ENCODE peak calls at places on chromosomes 16 and 17, in nine cellular contexts. P, H, B, S, O, J, Q, G and Z are unnamed samples.

GRCh38 chr16:89700649-89701424 is 668 bp downstream of the SPATA2L start:
- DNase-seq in P (no peak), S (no peak), O (peak), Q (peak), J (no peak), B (no peak), G (no peak), H (peak), Z (no peak)

GRCh38 chr17:10754861-10755591 is 25.2 kb upstream of the TMEM220 start:
- DNase-seq in G (no peak), O (no peak), J (no peak), P (no peak), Q (peak), H (no peak), B (no peak), S (no peak), Z (no peak)

GRCh38 chr17:76734080-76734840 is 2.9 kb downstream of the SRSF2 start:
- DNase-seq in J (no peak), O (no peak), Q (peak), B (no peak), S (no peak), G (no peak), H (no peak), P (no peak), Z (no peak)

GRCh38 chr17:19796457-19796856 is 48.4 kb upstream of the ALDH3A1 start:
- DNase-seq in H (no peak), J (no peak), B (no peak), O (no peak), S (no peak), G (no peak), P (no peak), Q (no peak), Z (no peak)

GRCh38 chr17:44878627-44879221 is 20.5 kb downstream of the EFTUD2 start:
- DNase-seq in H (no peak), B (peak), G (no peak), P (no peak), J (no peak), Q (peak), S (peak), O (no peak), Z (no peak)

GRCh38 chr17:81651692-81652091 is 4.7 kb downstream of the PDE6G start:
- DNase-seq in Q (peak), G (no peak), B (peak), J (peak), S (peak), P (peak), H (no peak), O (no peak), Z (peak)

GRCh38 chr17:19260958-19261357 is 23.8 kb downstream of the EPN2 start:
- DNase-seq in B (no peak), G (no peak), P (no peak), S (no peak), O (no peak), H (no peak), J (no peak), Q (peak), Z (no peak)

GRCh38 chr16:87931504-87931903 is 4.8 kb downstream of the CA5A start:
- DNase-seq in Q (no peak), P (no peak), B (no peak), H (no peak), S (no peak), J (no peak), O (no peak), G (no peak), Z (no peak)

GRCh38 chr17:30956764-30957374 is 14.0 kb upstream of the RNF135 start:
- DNase-seq in B (no peak), Q (no peak), J (no peak), P (no peak), G (no peak), H (no peak), O (peak), S (no peak), Z (no peak)

GRCh38 chr16:86768999-86769398 is 190.7 kb downstream of the FOXL1 start:
- DNase-seq in Q (peak), J (no peak), G (no peak), H (no peak), O (no peak), B (peak), P (no peak), S (peak), Z (peak)

GRCh38 chr17:70190959-70191805 is 21.9 kb downstream of the KCNJ2 start:
- DNase-seq in J (no peak), P (no peak), H (no peak), B (no peak), G (no peak), O (no peak), S (no peak), Q (peak), Z (no peak)

GRCh38 chr16:85149776-85150175 is 37.5 kb upstream of the CIBAR2 start:
- DNase-seq in O (peak), G (peak), H (no peak), B (no peak), J (no peak), S (no peak), P (no peak), Q (no peak), Z (no peak)

GRCh38 chr16:24834459-24835335 is 11.1 kb upstream of the SLC5A11 start:
- DNase-seq in Q (peak), J (no peak), S (peak), O (no peak), B (peak), H (peak), G (no peak), P (no peak), Z (peak)

GRCh38 chr17:45227101-45227591 is 5.5 kb downstream of the FMNL1 start:
- DNase-seq in G (no peak), Q (no peak), P (no peak), S (peak), H (peak), O (peak), J (no peak), B (no peak), Z (no peak)

GRCh38 chr17:48228720-48229119 is 121.2 kb downstream of the SNX11 start:
- DNase-seq in J (no peak), Q (no peak), G (no peak), P (no peak), H (no peak), B (no peak), O (no peak), S (no peak), Z (no peak)

GRCh38 chr16:67428146-67428731 is 2.7 kb upstream of the HSD11B2 start:
- DNase-seq in B (no peak), Q (peak), P (no peak), O (peak), H (peak), S (peak), G (peak), J (no peak), Z (peak)

GRCh38 chr17:19379306-19380075 is 1.2 kb downstream of the MAPK7 start:
- DNase-seq in S (no peak), B (no peak), Q (no peak), O (peak), J (no peak), G (no peak), H (no peak), P (no peak), Z (no peak)

GRCh38 chr16:31202402-31203385 is at the start of gene PYCARD:
- DNase-seq in O (peak), H (peak), B (peak), S (peak), J (no peak), P (no peak), G (peak), Q (peak), Z (no peak)

GRCh38 chr16:31201511-31202401 is 804 bp downstream of the PYCARD start:
- DNase-seq in G (peak), S (no peak), O (peak), P (no peak), Q (peak), H (peak), J (no peak), B (no peak), Z (no peak)

GRCh38 chr16:31198207-31198882 is 4.2 kb downstream of the PYCARD start:
- DNase-seq in Q (no peak), G (no peak), O (no peak), P (no peak), J (no peak), B (no peak), H (no peak), S (no peak), Z (no peak)

GRCh38 chr16:31199430-31200041 is 3.0 kb downstream of the PYCARD start:
- DNase-seq in P (no peak), O (no peak), B (no peak), Q (no peak), H (no peak), G (no peak), J (no peak), S (no peak), Z (no peak)

GRCh38 chr16:31200821-31201510 is 1.6 kb downstream of the PYCARD start:
- DNase-seq in S (no peak), P (no peak), J (no peak), B (peak), H (no peak), Q (no peak), G (no peak), O (no peak), Z (no peak)
- TF ChIP-seq CTCF in S (peak), P (peak), J (no peak), B (no peak), H (no peak), Q (no peak), G (no peak), O (no peak), Z (no peak)

GRCh38 chr16:73002836-73003235 is 45.1 kb downstream of the ZFHX3 start:
- DNase-seq in S (peak), H (no peak), P (no peak), J (peak), G (no peak), B (no peak), O (no peak), Q (no peak), Z (no peak)

GRCh38 chr16:73000907-73001521 is 46.9 kb downstream of the ZFHX3 start:
- DNase-seq in J (no peak), O (no peak), G (no peak), P (no peak), H (no peak), B (no peak), Q (no peak), S (no peak), Z (no peak)

GRCh38 chr16:72999541-73000019 is 48.3 kb downstream of the ZFHX3 start:
- DNase-seq in Q (no peak), J (no peak), B (no peak), P (no peak), H (no peak), O (no peak), G (no peak), S (no peak), Z (no peak)

GRCh38 chr16:72997141-72997542 is 50.8 kb downstream of the ZFHX3 start:
- DNase-seq in B (peak), S (peak), H (no peak), P (no peak), G (no peak), O (peak), Q (peak), J (no peak), Z (no peak)

GRCh38 chr16:73000020-73000906 is 47.7 kb downstream of the ZFHX3 start:
- DNase-seq in S (peak), H (no peak), B (no peak), O (peak), P (no peak), J (no peak), G (peak), Q (peak), Z (no peak)
- H3K4me3 ChIP-seq in S (no peak), H (no peak), B (peak), O (no peak), P (no peak), J (no peak), G (no peak), Q (no peak), Z (no peak)

GRCh38 chr16:2224183-2224486 is 744 bp downstream of the E4F1 start:
- DNase-seq in H (no peak), P (peak), O (no peak), J (no peak), Q (peak), B (peak), G (no peak), S (peak), Z (no peak)
- TF ChIP-seq CTCF in H (no peak), P (peak), O (no peak), J (peak), Q (peak), B (peak), G (no peak), S (peak), Z (peak)

GRCh38 chr16:80123189-80123588 is 417.6 kb upstream of the DYNLRB2 start:
- DNase-seq in J (no peak), G (no peak), P (no peak), O (no peak), S (peak), Q (no peak), H (no peak), B (peak), Z (no peak)

GRCh38 chr16:80117731-80118130 is 423.1 kb upstream of the DYNLRB2 start:
- DNase-seq in S (peak), B (no peak), Q (peak), H (no peak), O (no peak), J (no peak), P (no peak), G (no peak), Z (no peak)

GRCh38 chr16:80120899-80121521 is 419.8 kb upstream of the DYNLRB2 start:
- DNase-seq in G (no peak), J (no peak), O (no peak), S (no peak), B (no peak), H (no peak), P (no peak), Q (peak), Z (no peak)

GRCh38 chr16:80122155-80122554 is 418.6 kb upstream of the DYNLRB2 start:
- DNase-seq in H (peak), B (no peak), G (peak), P (peak), S (peak), J (no peak), O (peak), Q (no peak), Z (peak)

GRCh38 chr16:80121522-80121909 is 419.3 kb upstream of the DYNLRB2 start:
- DNase-seq in O (no peak), S (no peak), P (no peak), H (no peak), J (no peak), G (no peak), B (no peak), Q (no peak), Z (no peak)
- H3K4me3 ChIP-seq in O (no peak), S (no peak), P (no peak), H (no peak), J (no peak), G (no peak), B (no peak), Q (no peak), Z (no peak)

GRCh38 chr16:56793504-56793903 is 63.6 kb downstream of the NUP93 start:
- DNase-seq in H (no peak), O (no peak), S (peak), G (no peak), Q (peak), P (no peak), J (no peak), B (peak), Z (no peak)
- TF ChIP-seq CTCF in H (no peak), O (no peak), S (peak), G (no peak), Q (peak), P (peak), J (peak), B (peak), Z (peak)

DNA sequence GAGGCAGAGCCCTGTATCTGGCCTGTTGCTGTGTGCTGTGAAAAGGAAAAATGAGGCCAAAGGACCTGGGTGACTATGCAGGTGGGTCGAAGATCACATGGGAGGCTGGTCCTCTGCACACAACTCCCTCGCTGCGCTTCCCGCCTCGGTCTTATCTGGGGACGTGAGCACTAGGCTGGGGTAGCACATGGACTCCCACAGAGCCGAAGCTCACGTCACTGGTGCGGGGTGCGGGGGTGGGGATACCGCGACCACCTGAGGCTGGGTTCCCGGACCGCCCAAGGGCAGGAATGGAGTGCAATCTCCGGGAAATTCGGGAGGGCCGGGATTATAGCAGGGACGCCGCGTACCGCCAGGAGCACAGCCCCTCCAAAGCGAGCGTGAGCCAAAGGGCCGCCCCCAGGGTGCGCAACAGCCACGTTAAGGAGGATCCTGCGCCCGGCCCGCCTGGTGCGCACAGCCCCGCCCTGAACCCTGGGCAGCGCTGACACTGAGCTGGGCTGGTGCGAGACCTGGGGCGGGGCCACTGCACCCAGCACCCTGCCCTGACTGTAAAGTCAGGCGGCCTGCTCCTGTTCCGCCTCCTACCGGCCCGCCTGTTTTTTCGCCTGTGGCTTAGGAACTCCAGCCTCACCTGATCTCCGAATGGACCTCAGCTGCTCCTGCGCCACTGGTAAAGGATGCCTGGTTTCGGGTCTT is 4.8 kb downstream of the MT1A start:
- DNase-seq in O (peak), J (no peak), B (peak), G (peak), Q (peak), P (no peak), S (peak), H (peak), Z (peak)
- H3K4me3 ChIP-seq in O (no peak), J (peak), B (peak), G (peak), Q (peak), P (peak), S (peak), H (peak), Z (peak)

DNA sequence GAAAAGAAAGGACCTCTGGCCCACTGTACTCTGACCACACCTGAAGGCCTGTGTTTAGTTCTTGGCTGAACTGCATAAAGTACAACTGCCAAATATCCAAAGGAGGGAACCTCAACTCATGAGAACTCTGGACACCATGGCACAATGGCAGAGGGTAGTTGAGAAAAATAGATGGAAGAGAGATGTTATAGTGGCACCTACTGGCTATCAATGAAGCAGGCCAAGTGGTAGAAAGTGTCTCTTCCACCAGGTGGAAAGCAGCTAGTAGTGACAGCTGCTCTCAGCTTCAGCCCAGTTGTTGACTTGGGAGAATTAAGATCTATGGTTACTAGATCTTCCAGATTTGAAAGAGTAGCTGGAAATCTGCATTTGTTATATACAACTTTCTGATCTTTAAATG is 3.2 kb downstream of the MED31 start:
- DNase-seq in H (no peak), S (no peak), B (no peak), J (no peak), P (no peak), G (no peak), O (no peak), Q (peak), Z (no peak)
- TF ChIP-seq CTCF in H (no peak), S (peak), B (peak), J (peak), P (peak), G (no peak), O (no peak), Q (peak), Z (no peak)

GRCh38 chr16:3131755-3132377 is 3.0 kb upstream of the ZNF213 start:
- DNase-seq in J (no peak), P (no peak), H (peak), O (no peak), S (no peak), G (no peak), Q (peak), B (no peak), Z (no peak)

GRCh38 chr16:3123986-3124886 is 10.6 kb upstream of the ZNF213 start:
- DNase-seq in B (peak), P (peak), G (peak), S (peak), Q (peak), O (peak), J (peak), H (peak), Z (peak)

GRCh38 chr16:3129137-3130131 is 5.4 kb upstream of the ZNF213 start:
- DNase-seq in G (peak), P (peak), J (no peak), B (peak), H (peak), S (peak), Q (peak), O (peak), Z (peak)

GRCh38 chr16:3122926-3123570 is 10.7 kb downstream of the ZNF205 start:
- DNase-seq in P (no peak), B (no peak), Q (no peak), J (no peak), S (no peak), H (no peak), G (no peak), O (no peak), Z (no peak)

DNA sequence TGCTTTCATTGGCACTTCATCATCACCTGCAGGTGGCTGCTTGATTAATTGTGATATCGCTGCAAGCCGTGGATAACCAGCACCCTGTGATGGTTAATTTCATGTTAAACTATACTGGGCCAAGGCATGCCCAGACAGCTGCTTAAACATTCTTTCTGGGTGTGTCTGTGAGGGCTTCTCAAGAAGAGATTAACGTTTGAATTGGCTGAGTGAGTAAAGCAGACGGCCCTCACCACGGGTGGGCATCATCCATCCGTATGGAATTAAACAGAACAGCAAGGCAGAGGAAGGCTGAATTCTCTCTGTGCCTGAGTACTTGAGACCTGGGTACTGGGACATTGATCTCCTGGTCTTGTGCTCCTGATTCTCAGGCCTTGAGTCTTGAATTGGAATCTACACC is 7.1 kb upstream of the ZNF213 start:
- DNase-seq in P (no peak), G (no peak), J (no peak), H (no peak), Q (peak), O (no peak), B (no peak), S (no peak), Z (no peak)
- H3K4me3 ChIP-seq in P (no peak), G (no peak), J (no peak), H (no peak), Q (no peak), O (no peak), B (no peak), S (no peak), Z (no peak)

GRCh38 chr17:68613739-68614298 is 12.7 kb upstream of the FAM20A start:
- DNase-seq in J (no peak), H (no peak), G (no peak), S (peak), O (no peak), B (no peak), P (no peak), Q (peak), Z (no peak)
- TF ChIP-seq CTCF in J (peak), H (peak), G (peak), S (peak), O (no peak), B (peak), P (peak), Q (peak), Z (peak)

GRCh38 chr16:74744566-74744965 is 30.1 kb downstream of the FA2H start:
- DNase-seq in P (no peak), J (no peak), B (no peak), S (no peak), O (no peak), H (no peak), Q (no peak), G (no peak), Z (no peak)

GRCh38 chr16:74745109-74745615 is 29.5 kb downstream of the FA2H start:
- DNase-seq in O (no peak), B (no peak), H (no peak), P (no peak), J (no peak), G (no peak), S (no peak), Q (no peak), Z (no peak)

GRCh38 chr16:74742051-74742481 is 32.6 kb downstream of the FA2H start:
- DNase-seq in S (peak), G (no peak), H (no peak), O (no peak), B (no peak), P (no peak), J (no peak), Q (peak), Z (no peak)

GRCh38 chr16:74743668-74744299 is 30.8 kb downstream of the FA2H start:
- DNase-seq in S (peak), B (peak), H (peak), O (peak), J (no peak), P (no peak), G (no peak), Q (peak), Z (no peak)

GRCh38 chr16:74743045-74743667 is 31.5 kb downstream of the FA2H start:
- DNase-seq in H (no peak), G (no peak), Q (no peak), J (no peak), S (no peak), B (no peak), P (no peak), O (no peak), Z (no peak)
- H3K4me3 ChIP-seq in H (no peak), G (no peak), Q (no peak), J (no peak), S (no peak), B (no peak), P (no peak), O (no peak), Z (no peak)